ENCODE peak calls at places on chromosomes 4 and X, in nine cellular contexts. One of them, this sample, is unnamed.

GRCh38 chrX:66602381-66602938 is 36.4 kb downstream of the EDA2R start:
- DNase-seq in foreskin fibroblast: no peak
- DNase-seq in astrocyte of the spinal cord: no peak
- DNase-seq in mucosa of descending colon: no peak
- DNase-seq in dorsolateral prefrontal cortex: no peak
- DNase-seq in HFF-Myc: no peak
- DNase-seq in ascending aorta: no peak
- DNase-seq in hepatocyte: no peak
- DNase-seq in tibial artery: no peak
- DNase-seq in this sample: no peak

GRCh38 chr4:17613761-17614415 is 553 bp upstream of the MED28 start:
- DNase-seq in tibial artery: no peak
- DNase-seq in hepatocyte: peak
- DNase-seq in mucosa of descending colon: no peak
- DNase-seq in HFF-Myc: peak
- DNase-seq in foreskin fibroblast: peak
- DNase-seq in astrocyte of the spinal cord: no peak
- DNase-seq in ascending aorta: no peak
- DNase-seq in dorsolateral prefrontal cortex: no peak
- DNase-seq in this sample: peak

GRCh38 chrX:119067023-119067739 is 5.6 kb upstream of the CT47C1 start:
- DNase-seq in mucosa of descending colon: no peak
- DNase-seq in HFF-Myc: peak
- DNase-seq in dorsolateral prefrontal cortex: peak
- DNase-seq in hepatocyte: peak
- DNase-seq in tibial artery: peak
- DNase-seq in ascending aorta: no peak
- DNase-seq in astrocyte of the spinal cord: peak
- DNase-seq in foreskin fibroblast: peak
- DNase-seq in this sample: no peak

GRCh38 chrX:7159132-7159861 is 11.3 kb upstream of the PUDP start:
- DNase-seq in HFF-Myc: no peak
- DNase-seq in foreskin fibroblast: peak
- DNase-seq in ascending aorta: no peak
- DNase-seq in astrocyte of the spinal cord: peak
- DNase-seq in dorsolateral prefrontal cortex: no peak
- DNase-seq in tibial artery: no peak
- DNase-seq in mucosa of descending colon: no peak
- DNase-seq in hepatocyte: no peak
- DNase-seq in this sample: peak

GRCh38 chrX:136168929-136169735 is 21.8 kb downstream of the FHL1 start:
- DNase-seq in dorsolateral prefrontal cortex: peak
- DNase-seq in hepatocyte: peak
- DNase-seq in ascending aorta: no peak
- DNase-seq in HFF-Myc: peak
- DNase-seq in astrocyte of the spinal cord: peak
- DNase-seq in tibial artery: peak
- DNase-seq in mucosa of descending colon: no peak
- DNase-seq in foreskin fibroblast: peak
- DNase-seq in this sample: peak

GRCh38 chr4:123980736-123981285 is 584.2 kb downstream of the SPRY1 start:
- DNase-seq in dorsolateral prefrontal cortex: no peak
- DNase-seq in foreskin fibroblast: no peak
- DNase-seq in mucosa of descending colon: no peak
- DNase-seq in HFF-Myc: no peak
- DNase-seq in hepatocyte: no peak
- DNase-seq in ascending aorta: no peak
- DNase-seq in tibial artery: no peak
- DNase-seq in astrocyte of the spinal cord: no peak
- DNase-seq in this sample: no peak

GRCh38 chrX:643911-644303 is 13.3 kb downstream of the SHOX start:
- DNase-seq in tibial artery: no peak
- DNase-seq in HFF-Myc: no peak
- DNase-seq in astrocyte of the spinal cord: no peak
- DNase-seq in foreskin fibroblast: no peak
- DNase-seq in ascending aorta: no peak
- DNase-seq in mucosa of descending colon: no peak
- DNase-seq in hepatocyte: no peak
- DNase-seq in dorsolateral prefrontal cortex: no peak
- DNase-seq in this sample: no peak

GRCh38 chr4:23999714-24000113 is 109.9 kb upstream of the PPARGC1A start:
- DNase-seq in mucosa of descending colon: no peak
- DNase-seq in ascending aorta: no peak
- DNase-seq in tibial artery: no peak
- DNase-seq in astrocyte of the spinal cord: peak
- DNase-seq in hepatocyte: no peak
- DNase-seq in HFF-Myc: no peak
- DNase-seq in foreskin fibroblast: peak
- DNase-seq in dorsolateral prefrontal cortex: no peak
- DNase-seq in this sample: no peak

GRCh38 chrX:26286836-26287235 is 70.9 kb downstream of the MAGEB5 start:
- DNase-seq in dorsolateral prefrontal cortex: no peak
- DNase-seq in foreskin fibroblast: no peak
- DNase-seq in tibial artery: no peak
- DNase-seq in hepatocyte: no peak
- DNase-seq in ascending aorta: no peak
- DNase-seq in HFF-Myc: no peak
- DNase-seq in mucosa of descending colon: no peak
- DNase-seq in astrocyte of the spinal cord: no peak
- DNase-seq in this sample: no peak

GRCh38 chrX:103376118-103376978 is at the start of gene BEX3:
- DNase-seq in mucosa of descending colon: peak
- DNase-seq in ascending aorta: no peak
- DNase-seq in HFF-Myc: no peak
- DNase-seq in astrocyte of the spinal cord: peak
- DNase-seq in foreskin fibroblast: peak
- DNase-seq in dorsolateral prefrontal cortex: peak
- DNase-seq in tibial artery: peak
- DNase-seq in hepatocyte: peak
- DNase-seq in this sample: no peak
- TF ChIP-seq CTCF in mucosa of descending colon: no peak
- TF ChIP-seq CTCF in ascending aorta: no peak
- TF ChIP-seq CTCF in HFF-Myc: no peak
- TF ChIP-seq CTCF in astrocyte of the spinal cord: no peak
- TF ChIP-seq CTCF in foreskin fibroblast: no peak
- TF ChIP-seq CTCF in dorsolateral prefrontal cortex: no peak
- TF ChIP-seq CTCF in tibial artery: no peak
- TF ChIP-seq CTCF in hepatocyte: no peak
- TF ChIP-seq CTCF in this sample: no peak

GRCh38 chr4:184821242-184821641 is 4.5 kb downstream of the ACSL1 start:
- DNase-seq in HFF-Myc: no peak
- DNase-seq in mucosa of descending colon: no peak
- DNase-seq in dorsolateral prefrontal cortex: no peak
- DNase-seq in tibial artery: no peak
- DNase-seq in ascending aorta: no peak
- DNase-seq in hepatocyte: no peak
- DNase-seq in foreskin fibroblast: no peak
- DNase-seq in astrocyte of the spinal cord: no peak
- DNase-seq in this sample: no peak
- H3K4me3 ChIP-seq in HFF-Myc: no peak
- H3K4me3 ChIP-seq in mucosa of descending colon: no peak
- H3K4me3 ChIP-seq in dorsolateral prefrontal cortex: peak
- H3K4me3 ChIP-seq in tibial artery: no peak
- H3K4me3 ChIP-seq in ascending aorta: no peak
- H3K4me3 ChIP-seq in hepatocyte: no peak
- H3K4me3 ChIP-seq in foreskin fibroblast: no peak
- H3K4me3 ChIP-seq in astrocyte of the spinal cord: no peak
- H3K4me3 ChIP-seq in this sample: no peak

GRCh38 chrX:3585719-3586118 is 127.7 kb downstream of the PRKX start:
- DNase-seq in ascending aorta: no peak
- DNase-seq in astrocyte of the spinal cord: no peak
- DNase-seq in hepatocyte: no peak
- DNase-seq in foreskin fibroblast: no peak
- DNase-seq in tibial artery: no peak
- DNase-seq in dorsolateral prefrontal cortex: no peak
- DNase-seq in mucosa of descending colon: no peak
- DNase-seq in HFF-Myc: no peak
- DNase-seq in this sample: no peak
- TF ChIP-seq CTCF in ascending aorta: no peak
- TF ChIP-seq CTCF in astrocyte of the spinal cord: no peak
- TF ChIP-seq CTCF in hepatocyte: no peak
- TF ChIP-seq CTCF in foreskin fibroblast: no peak
- TF ChIP-seq CTCF in tibial artery: no peak
- TF ChIP-seq CTCF in dorsolateral prefrontal cortex: no peak
- TF ChIP-seq CTCF in mucosa of descending colon: no peak
- TF ChIP-seq CTCF in HFF-Myc: no peak
- TF ChIP-seq CTCF in this sample: no peak

DNA sequence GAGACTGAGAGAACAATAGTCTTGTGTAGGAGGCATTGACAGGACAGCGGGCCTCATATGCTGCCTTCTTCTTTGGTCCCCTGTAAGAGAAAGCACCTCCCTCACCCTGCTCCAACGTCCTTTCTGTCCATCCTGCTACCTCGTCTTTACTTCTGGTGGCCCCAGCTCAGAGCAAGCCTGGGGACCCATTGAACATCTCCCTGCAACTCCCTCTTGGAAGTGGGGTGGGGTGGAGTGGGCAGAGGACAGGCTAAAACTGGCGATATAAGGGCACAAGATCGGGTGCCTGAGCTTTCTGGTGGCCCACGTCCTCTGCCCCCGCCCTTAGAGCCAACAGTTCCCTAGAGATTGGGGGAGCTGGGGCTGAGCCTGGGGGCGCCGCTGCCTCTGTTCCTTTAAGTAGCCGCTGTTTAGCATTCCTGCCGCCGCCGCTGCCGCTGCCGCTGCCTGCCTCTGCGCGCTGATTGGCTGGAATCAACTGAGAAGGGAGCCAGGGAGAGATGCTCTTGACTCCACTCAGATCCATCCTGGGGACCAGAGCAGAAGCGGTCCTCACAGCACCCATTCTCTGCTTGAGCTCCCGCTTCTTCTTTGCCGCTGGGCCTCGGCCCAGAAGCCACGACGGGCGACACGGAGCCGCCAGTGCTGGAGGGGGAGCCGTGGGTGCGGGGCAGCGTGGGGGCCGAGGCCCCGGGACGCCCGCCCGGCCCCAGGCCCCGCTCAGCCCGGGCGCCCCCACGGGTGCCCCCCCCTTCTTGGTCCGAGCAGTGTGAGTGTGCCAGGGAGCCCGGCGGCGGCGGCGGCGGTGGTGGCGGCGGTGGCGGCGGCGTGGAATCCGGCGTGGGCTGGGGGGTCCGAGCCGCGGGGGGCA is at the start of gene DLG3:
- DNase-seq in HFF-Myc: no peak
- DNase-seq in tibial artery: no peak
- DNase-seq in mucosa of descending colon: no peak
- DNase-seq in astrocyte of the spinal cord: peak
- DNase-seq in ascending aorta: no peak
- DNase-seq in dorsolateral prefrontal cortex: peak
- DNase-seq in hepatocyte: peak
- DNase-seq in foreskin fibroblast: peak
- DNase-seq in this sample: no peak
- H3K4me3 ChIP-seq in HFF-Myc: no peak
- H3K4me3 ChIP-seq in tibial artery: peak
- H3K4me3 ChIP-seq in mucosa of descending colon: no peak
- H3K4me3 ChIP-seq in astrocyte of the spinal cord: no peak
- H3K4me3 ChIP-seq in ascending aorta: peak
- H3K4me3 ChIP-seq in dorsolateral prefrontal cortex: peak
- H3K4me3 ChIP-seq in hepatocyte: no peak
- H3K4me3 ChIP-seq in foreskin fibroblast: no peak
- H3K4me3 ChIP-seq in this sample: no peak

GRCh38 chrX:13223868-13224555 is 95.8 kb downstream of the ATXN3L start:
- DNase-seq in hepatocyte: peak
- DNase-seq in dorsolateral prefrontal cortex: no peak
- DNase-seq in HFF-Myc: peak
- DNase-seq in tibial artery: no peak
- DNase-seq in foreskin fibroblast: peak
- DNase-seq in mucosa of descending colon: no peak
- DNase-seq in astrocyte of the spinal cord: peak
- DNase-seq in ascending aorta: no peak
- DNase-seq in this sample: peak
- TF ChIP-seq CTCF in hepatocyte: no peak
- TF ChIP-seq CTCF in dorsolateral prefrontal cortex: no peak
- TF ChIP-seq CTCF in HFF-Myc: no peak
- TF ChIP-seq CTCF in tibial artery: no peak
- TF ChIP-seq CTCF in foreskin fibroblast: no peak
- TF ChIP-seq CTCF in mucosa of descending colon: no peak
- TF ChIP-seq CTCF in astrocyte of the spinal cord: peak
- TF ChIP-seq CTCF in ascending aorta: no peak
- TF ChIP-seq CTCF in this sample: peak

DNA sequence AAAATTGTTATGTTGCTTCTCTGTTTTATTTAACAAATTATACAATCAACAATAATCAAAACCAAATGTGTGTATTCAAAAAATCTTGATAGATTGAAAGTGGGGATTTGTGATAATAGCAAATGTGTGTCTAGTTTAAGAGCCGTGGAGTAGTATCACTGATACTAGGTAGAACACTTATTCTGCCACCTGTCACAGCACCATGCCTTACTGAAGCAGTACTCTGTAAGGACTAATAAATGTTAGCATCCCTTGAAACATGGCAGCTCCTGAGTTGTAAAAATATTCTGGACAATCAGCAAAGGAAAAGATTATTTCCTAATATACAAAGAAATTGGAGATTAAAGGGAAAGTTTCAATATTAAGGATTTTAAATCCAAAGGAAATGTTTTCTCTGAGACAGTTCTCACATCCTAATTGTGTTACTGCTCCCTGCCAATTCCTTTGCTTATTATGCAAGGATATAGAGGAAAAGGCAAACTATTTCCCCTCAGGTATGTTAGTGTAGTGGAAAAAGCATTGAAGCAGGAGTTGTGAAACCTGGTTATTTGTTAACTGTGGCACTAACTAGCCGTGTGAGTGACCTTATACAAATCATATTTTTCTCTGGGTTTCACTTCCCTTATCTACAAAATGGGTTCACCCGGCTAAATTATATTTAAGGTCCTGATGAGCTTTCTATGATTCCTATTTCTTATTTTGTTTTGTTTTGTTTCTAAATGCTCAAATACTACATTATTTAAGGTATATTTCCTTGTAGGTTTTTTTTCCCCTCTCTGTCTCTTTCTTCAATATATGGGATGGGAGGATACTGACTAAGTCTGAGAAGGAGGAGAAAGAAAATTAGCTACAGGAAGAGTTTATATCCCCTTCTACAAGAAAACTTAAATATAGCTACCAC is 303.2 kb downstream of the ARHGAP24 start:
- DNase-seq in hepatocyte: no peak
- DNase-seq in foreskin fibroblast: peak
- DNase-seq in ascending aorta: no peak
- DNase-seq in HFF-Myc: no peak
- DNase-seq in tibial artery: no peak
- DNase-seq in astrocyte of the spinal cord: peak
- DNase-seq in mucosa of descending colon: no peak
- DNase-seq in dorsolateral prefrontal cortex: no peak
- DNase-seq in this sample: peak
- H3K4me3 ChIP-seq in hepatocyte: peak
- H3K4me3 ChIP-seq in foreskin fibroblast: peak
- H3K4me3 ChIP-seq in ascending aorta: peak
- H3K4me3 ChIP-seq in HFF-Myc: peak
- H3K4me3 ChIP-seq in tibial artery: peak
- H3K4me3 ChIP-seq in astrocyte of the spinal cord: peak
- H3K4me3 ChIP-seq in mucosa of descending colon: no peak
- H3K4me3 ChIP-seq in dorsolateral prefrontal cortex: peak
- H3K4me3 ChIP-seq in this sample: peak

DNA sequence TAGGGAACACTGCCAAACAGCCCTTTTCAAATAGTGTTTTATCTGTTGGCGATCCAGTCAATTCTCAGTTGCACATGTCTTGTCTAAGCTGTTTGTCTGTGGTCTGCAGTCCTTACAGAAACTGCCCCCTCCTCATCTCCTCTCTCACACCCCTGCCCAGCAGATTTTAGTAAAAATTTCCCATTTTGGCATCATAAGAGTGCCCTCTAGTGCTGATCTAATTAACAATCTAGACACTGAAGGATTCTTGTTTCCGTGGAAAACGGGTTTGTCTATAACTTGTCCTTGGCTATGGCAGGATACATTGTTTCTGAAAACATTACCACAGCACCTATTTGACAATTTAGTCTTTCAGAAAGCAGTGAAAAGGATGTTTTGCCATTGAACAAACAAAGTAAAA is 227.2 kb upstream of the MBNL3 start:
- DNase-seq in foreskin fibroblast: peak
- DNase-seq in ascending aorta: no peak
- DNase-seq in hepatocyte: no peak
- DNase-seq in astrocyte of the spinal cord: peak
- DNase-seq in tibial artery: no peak
- DNase-seq in dorsolateral prefrontal cortex: no peak
- DNase-seq in mucosa of descending colon: no peak
- DNase-seq in HFF-Myc: no peak
- DNase-seq in this sample: no peak
- TF ChIP-seq CTCF in foreskin fibroblast: no peak
- TF ChIP-seq CTCF in ascending aorta: no peak
- TF ChIP-seq CTCF in hepatocyte: peak
- TF ChIP-seq CTCF in astrocyte of the spinal cord: peak
- TF ChIP-seq CTCF in tibial artery: no peak
- TF ChIP-seq CTCF in dorsolateral prefrontal cortex: peak
- TF ChIP-seq CTCF in mucosa of descending colon: no peak
- TF ChIP-seq CTCF in HFF-Myc: no peak
- TF ChIP-seq CTCF in this sample: peak

This sample was measured in epithelial cell of proximal tubule.